ENCODE peak calls at places on chromosomes 5 and 9, in five cellular contexts. T is HepG2, A is SK-N-SH, F is GM12878, H is K562. D is an unnamed sample.

GRCh38 chr5:72074238-72074637 is 33.0 kb upstream of the MAP1B start:
- DNase-seq in T (no peak), A (no peak), F (no peak), H (no peak), D (no peak)

GRCh38 chr5:10555134-10555733 is 8.6 kb upstream of the ANKRD33B start:
- DNase-seq in T (no peak), A (peak), F (no peak), H (no peak), D (no peak)

GRCh38 chr5:152505442-152506042 is 100.5 kb upstream of the NMUR2 start:
- DNase-seq in T (peak), A (peak), F (no peak), H (peak), D (peak)

GRCh38 chr9:69822091-69822750 is 1.6 kb downstream of the CFAP95 start:
- DNase-seq in T (no peak), A (no peak), F (no peak), H (peak), D (peak)

GRCh38 chr9:86580688-86581087 is 226.5 kb upstream of the TUT7 start:
- DNase-seq in T (no peak), A (no peak), F (no peak), H (no peak), D (no peak)

GRCh38 chr5:103510851-103511553 is 51.6 kb downstream of the NUDT12 start:
- DNase-seq in T (peak), A (no peak), F (no peak), H (no peak), D (no peak)

GRCh38 chr5:80976985-80977384 is 16.8 kb downstream of the RASGRF2 start:
- DNase-seq in T (peak), A (no peak), F (no peak), H (no peak), D (no peak)

GRCh38 chr9:101458955-101459631 is 23.5 kb upstream of the ALDOB start:
- DNase-seq in T (peak), A (peak), F (no peak), H (peak), D (peak)

GRCh38 chr9:133273819-133274218 is 1.2 kb downstream of the ABO start:
- DNase-seq in T (no peak), A (no peak), F (no peak), H (no peak), D (no peak)

GRCh38 chr9:68704804-68705635 is at the start of gene PIP5K1B:
- DNase-seq in T (peak), A (peak), F (no peak), H (peak), D (peak)

GRCh38 chr9:24210641-24211040 is 335.1 kb downstream of the IZUMO3 start:
- DNase-seq in T (no peak), A (no peak), F (no peak), H (no peak), D (no peak)

GRCh38 chr9:129362287-129363098 is 184.4 kb upstream of the IER5L start:
- DNase-seq in T (no peak), A (peak), F (no peak), H (no peak), D (no peak)

GRCh38 chr9:16721972-16722371 is 148.5 kb downstream of the BNC2 start:
- DNase-seq in T (no peak), A (no peak), F (no peak), H (no peak), D (no peak)

GRCh38 chr5:117380316-117380715 is 805.7 kb upstream of the SEMA6A start:
- DNase-seq in T (no peak), A (no peak), F (no peak), H (no peak), D (no peak)

GRCh38 chr5:56669534-56670483 is 145.5 kb upstream of the MAP3K1 start:
- DNase-seq in T (peak), A (no peak), F (peak), H (no peak), D (no peak)

GRCh38 chr5:14208071-14209021 is 65.2 kb downstream of the TRIO start:
- DNase-seq in T (peak), A (no peak), F (peak), H (no peak), D (no peak)

GRCh38 chr9:131419029-131419614 is 25.2 kb downstream of the PRRC2B start:
- DNase-seq in T (no peak), A (no peak), F (no peak), H (no peak), D (no peak)

GRCh38 chr9:137879566-137880150 is 2.1 kb downstream of the CACNA1B start:
- DNase-seq in T (no peak), A (no peak), F (no peak), H (no peak), D (no peak)

GRCh38 chr5:61768692-61769281 is 436.7 kb downstream of the ZSWIM6 start:
- DNase-seq in T (peak), A (peak), F (no peak), H (peak), D (peak)

GRCh38 chr5:94175912-94176311 is 434.5 kb upstream of the POU5F2 start:
- DNase-seq in T (no peak), A (no peak), F (no peak), H (no peak), D (no peak)

GRCh38 chr5:133241179-133241728 is 189.4 kb downstream of the HSPA4 start:
- DNase-seq in T (no peak), A (no peak), F (no peak), H (no peak), D (no peak)

GRCh38 chr9:130090915-130091314 is 37.2 kb downstream of the GPR107 start:
- DNase-seq in T (no peak), A (no peak), F (no peak), H (no peak), D (no peak)

GRCh38 chr9:137461663-137462395 is 2.7 kb upstream of the NSMF start:
- DNase-seq in T (no peak), A (no peak), F (peak), H (peak), D (no peak)

GRCh38 chr5:53038196-53038847 is 49.2 kb downstream of the ITGA2 start:
- DNase-seq in T (no peak), A (no peak), F (no peak), H (no peak), D (no peak)

GRCh38 chr5:56123531-56124243 is 109.4 kb downstream of the ANKRD55 start:
- DNase-seq in T (peak), A (no peak), F (no peak), H (peak), D (peak)

GRCh38 chr5:57675236-57675635 is 192.6 kb upstream of the ACTBL2 start:
- DNase-seq in T (no peak), A (no peak), F (no peak), H (no peak), D (no peak)

GRCh38 chr5:53469946-53470687 is 10.3 kb upstream of the FST start:
- DNase-seq in T (no peak), A (no peak), F (no peak), H (no peak), D (no peak)

GRCh38 chr5:79193643-79194042 is 42.3 kb upstream of the JMY start:
- DNase-seq in T (no peak), A (no peak), F (no peak), H (no peak), D (no peak)

GRCh38 chr5:170632266-170632984 is 128.6 kb downstream of the KCNIP1 start:
- DNase-seq in T (no peak), A (no peak), F (no peak), H (peak), D (no peak)

GRCh38 chr5:178213003-178213449 is 8.7 kb downstream of the HNRNPAB start:
- DNase-seq in T (no peak), A (no peak), F (no peak), H (no peak), D (no peak)

GRCh38 chr5:587403-587802 is 24.7 kb upstream of the CEP72 start:
- DNase-seq in T (no peak), A (no peak), F (no peak), H (no peak), D (no peak)

DNA sequence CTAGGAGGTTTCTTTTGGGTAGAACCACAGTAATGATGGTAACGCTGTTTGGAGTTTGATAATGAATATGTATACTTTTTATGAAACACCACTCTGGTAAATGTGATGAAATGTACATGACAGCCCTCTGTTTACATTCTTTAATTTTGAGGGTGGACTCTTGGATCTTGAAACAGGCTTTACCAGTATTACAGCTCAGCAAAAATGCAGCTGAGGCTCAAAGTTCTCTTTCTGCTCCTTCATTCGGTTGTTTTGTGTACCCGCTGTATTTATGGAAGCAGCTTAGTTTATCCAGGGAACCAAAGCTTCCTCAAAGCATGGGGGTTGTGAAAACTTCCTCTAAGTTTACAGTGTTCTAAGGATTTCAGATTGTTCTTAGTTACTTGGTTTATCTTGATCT is 11.1 kb downstream of the GAPVD1 start:
- DNase-seq in T (peak), A (no peak), F (no peak), H (no peak), D (no peak)
- TF ChIP-seq FOXM1 in T (no peak), A (no peak), F (no peak), H (no peak), D (no peak)

GRCh38 chr5:5481206-5481605 is 58.7 kb downstream of the ICE1 start:
- DNase-seq in T (no peak), A (no peak), F (no peak), H (no peak), D (no peak)

GRCh38 chr5:5480481-5481111 is 58.1 kb downstream of the ICE1 start:
- DNase-seq in T (no peak), A (no peak), F (no peak), H (no peak), D (no peak)

GRCh38 chr5:5481633-5482032 is 59.2 kb downstream of the ICE1 start:
- DNase-seq in T (no peak), A (no peak), F (no peak), H (no peak), D (no peak)

GRCh38 chr5:5483880-5484595 is 61.6 kb downstream of the ICE1 start:
- DNase-seq in T (no peak), A (no peak), F (no peak), H (no peak), D (no peak)

GRCh38 chr5:5483350-5483749 is 60.9 kb downstream of the ICE1 start:
- DNase-seq in T (no peak), A (no peak), F (no peak), H (no peak), D (no peak)
- TF ChIP-seq FOXM1 in T (no peak), A (no peak), F (no peak), H (no peak), D (no peak)

GRCh38 chr9:116789097-116789496 is 102.0 kb downstream of the TRIM32 start:
- DNase-seq in T (no peak), A (no peak), F (no peak), H (no peak), D (no peak)
- TF ChIP-seq FOXM1 in T (no peak), A (no peak), F (no peak), H (no peak), D (no peak)

GRCh38 chr5:124074500-124074899 is 562.5 kb downstream of the CSNK1G3 start:
- DNase-seq in T (no peak), A (no peak), F (no peak), H (no peak), D (no peak)
- TF ChIP-seq FOXM1 in T (no peak), A (no peak), F (no peak), H (no peak), D (no peak)

GRCh38 chr5:96649938-96650540 is 12.1 kb upstream of the CAST start:
- DNase-seq in T (no peak), A (no peak), F (no peak), H (no peak), D (no peak)
- TF ChIP-seq FOXM1 in T (no peak), A (no peak), F (no peak), H (no peak), D (no peak)

DNA sequence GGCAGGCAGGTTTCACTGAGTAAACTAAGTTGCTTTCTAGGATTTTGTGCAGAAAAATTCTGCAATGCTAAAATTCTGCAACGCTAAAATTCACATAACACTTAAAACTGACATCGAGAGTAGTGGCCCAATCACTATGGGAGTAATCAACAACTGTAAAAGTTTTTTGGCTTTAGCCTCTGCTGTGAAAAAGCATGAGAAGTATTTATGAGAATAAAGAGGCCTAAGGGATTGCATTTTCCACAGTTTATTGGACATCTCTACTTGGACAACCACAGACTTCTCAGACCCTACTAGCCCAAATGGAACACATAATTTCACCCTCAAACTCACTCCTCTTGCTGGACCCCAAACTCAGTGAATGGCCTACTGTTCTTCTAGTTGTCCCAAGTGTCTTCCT is 355.4 kb downstream of the PDE4D start:
- DNase-seq in T (no peak), A (no peak), F (no peak), H (no peak), D (no peak)
- TF ChIP-seq FOXM1 in T (no peak), A (no peak), F (no peak), H (no peak), D (no peak)